ENCODE peak calls at places on chromosome X, in four cellular contexts. F, X, N and S are unnamed samples.

GRCh38 chrX:70979136-70979762 is 48.4 kb upstream of the SLC7A3 start:
- DNase-seq in F (no peak), X (no peak), N (no peak), S (peak)

GRCh38 chrX:68719181-68719903 is 71.9 kb downstream of the STARD8 start:
- DNase-seq in F (peak), X (no peak), N (no peak), S (no peak)

GRCh38 chrX:78532363-78532762 is 126.8 kb downstream of the RTL3 start:
- DNase-seq in F (no peak), X (no peak), N (no peak), S (no peak)

GRCh38 chrX:136598631-136599030 is 49.3 kb upstream of the CD40LG start:
- DNase-seq in F (no peak), X (no peak), N (no peak), S (no peak)

GRCh38 chrX:6228720-6229119 is at the start of gene NLGN4X:
- DNase-seq in F (peak), X (no peak), N (no peak), S (no peak)

GRCh38 chrX:13432376-13432775 is 112.5 kb upstream of the ATXN3L start:
- DNase-seq in F (peak), X (no peak), N (no peak), S (no peak)

GRCh38 chrX:69124108-69124507 is 41.1 kb downstream of the PJA1 start:
- DNase-seq in F (no peak), X (no peak), N (no peak), S (no peak)

GRCh38 chrX:46912098-46912672 is at the start of gene JADE3:
- DNase-seq in F (peak), X (peak), N (peak), S (peak)

GRCh38 chrX:130575831-130576404 is 174.1 kb downstream of the RBMX2 start:
- DNase-seq in F (peak), X (peak), N (no peak), S (peak)

GRCh38 chrX:14777484-14777883 is 95.4 kb downstream of the FANCB start:
- DNase-seq in F (no peak), X (no peak), N (no peak), S (no peak)

GRCh38 chrX:358651-359143 is 28.0 kb downstream of the PPP2R3B start:
- DNase-seq in F (no peak), X (no peak), N (no peak), S (no peak)

GRCh38 chrX:150688911-150689451 is 4.2 kb upstream of the MTMR1 start:
- DNase-seq in F (no peak), X (no peak), N (no peak), S (no peak)

GRCh38 chrX:39149761-39150160 is 348.5 kb downstream of the MID1IP1 start:
- DNase-seq in F (peak), X (peak), N (no peak), S (peak)

GRCh38 chrX:38192007-38192625 is 28.6 kb downstream of the SRPX start:
- DNase-seq in F (no peak), X (no peak), N (no peak), S (no peak)

GRCh38 chrX:150680974-150681373 is 12.2 kb upstream of the MTMR1 start:
- DNase-seq in F (peak), X (no peak), N (no peak), S (peak)

GRCh38 chrX:110847334-110847733 is 51.7 kb upstream of the CHRDL1 start:
- DNase-seq in F (no peak), X (no peak), N (no peak), S (peak)

GRCh38 chrX:66633541-66633940 is 5.3 kb downstream of the EDA2R start:
- DNase-seq in F (no peak), X (no peak), N (no peak), S (no peak)

GRCh38 chrX:46500054-46500453 is 45.2 kb downstream of the ZNF674 start:
- DNase-seq in F (no peak), X (no peak), N (no peak), S (no peak)

GRCh38 chrX:68894513-68895338 is 65.9 kb downstream of the EFNB1 start:
- DNase-seq in F (peak), X (peak), N (no peak), S (peak)

GRCh38 chrX:134373736-134374135 is 86.2 kb upstream of the HPRT1 start:
- DNase-seq in F (no peak), X (no peak), N (no peak), S (peak)

GRCh38 chrX:21875013-21875412 is 19.2 kb downstream of the YY2 start:
- DNase-seq in F (no peak), X (no peak), N (no peak), S (no peak)

GRCh38 chrX:20352504-20352903 is 85.8 kb upstream of the RPS6KA3 start:
- DNase-seq in F (no peak), X (no peak), N (no peak), S (no peak)

GRCh38 chrX:14505648-14506047 is 23.7 kb upstream of the GLRA2 start:
- DNase-seq in F (peak), X (no peak), N (no peak), S (no peak)

GRCh38 chrX:10582215-10582733 is 38.1 kb downstream of the MID1 start:
- DNase-seq in F (no peak), X (no peak), N (no peak), S (peak)

GRCh38 chrX:47297874-47298273 is 65.1 kb downstream of the USP11 start:
- DNase-seq in F (no peak), X (no peak), N (no peak), S (no peak)

GRCh38 chrX:51759055-51759454 is 15.8 kb downstream of the GSPT2 start:
- DNase-seq in F (no peak), X (no peak), N (no peak), S (no peak)

GRCh38 chrX:153927936-153928760 is 2.1 kb upstream of the ARHGAP4 start:
- DNase-seq in F (peak), X (peak), N (peak), S (peak)
- TF ChIP-seq POLR2A in F (peak), X (peak), N (peak), S (peak)

GRCh38 chrX:29581223-29581622 is 634.1 kb upstream of the MAGEB2 start:
- DNase-seq in F (no peak), X (no peak), N (no peak), S (no peak)

DNA sequence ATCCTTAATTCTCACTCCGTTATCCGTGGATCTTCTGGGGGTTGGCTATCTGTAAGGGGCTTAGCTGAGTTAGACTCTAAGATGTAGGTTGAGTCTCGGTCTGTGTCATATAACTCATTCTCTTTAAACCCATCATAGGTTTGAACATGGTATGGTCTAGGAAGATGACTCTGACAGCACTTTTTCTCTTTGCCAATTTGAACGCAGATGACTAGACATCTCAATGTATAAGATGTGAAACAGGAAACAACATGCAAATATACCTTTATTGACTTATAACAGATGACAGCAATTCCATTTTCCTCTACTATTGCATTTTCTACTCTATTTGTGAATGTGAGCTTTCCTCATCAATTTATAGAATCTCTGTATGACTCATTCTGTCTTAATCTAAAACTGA is 634.8 kb upstream of the MAGEB2 start:
- DNase-seq in F (no peak), X (no peak), N (no peak), S (no peak)
- TF ChIP-seq POLR2A in F (no peak), X (no peak), N (no peak), S (no peak)

GRCh38 chrX:84876876-84877275 is 126.8 kb upstream of the APOOL start:
- DNase-seq in F (no peak), X (no peak), N (no peak), S (no peak)
- TF ChIP-seq POLR2A in F (no peak), X (no peak), N (no peak), S (no peak)

GRCh38 chrX:53441531-53442321 is 7.6 kb upstream of the HSD17B10 start:
- DNase-seq in F (peak), X (peak), N (peak), S (peak)
- TF ChIP-seq POLR2A in F (no peak), X (peak), N (no peak), S (peak)

GRCh38 chrX:118975831-118976598 is 1.6 kb downstream of the LONRF3 start:
- DNase-seq in F (peak), X (peak), N (no peak), S (peak)
- TF ChIP-seq POLR2A in F (peak), X (peak), N (no peak), S (no peak)

DNA sequence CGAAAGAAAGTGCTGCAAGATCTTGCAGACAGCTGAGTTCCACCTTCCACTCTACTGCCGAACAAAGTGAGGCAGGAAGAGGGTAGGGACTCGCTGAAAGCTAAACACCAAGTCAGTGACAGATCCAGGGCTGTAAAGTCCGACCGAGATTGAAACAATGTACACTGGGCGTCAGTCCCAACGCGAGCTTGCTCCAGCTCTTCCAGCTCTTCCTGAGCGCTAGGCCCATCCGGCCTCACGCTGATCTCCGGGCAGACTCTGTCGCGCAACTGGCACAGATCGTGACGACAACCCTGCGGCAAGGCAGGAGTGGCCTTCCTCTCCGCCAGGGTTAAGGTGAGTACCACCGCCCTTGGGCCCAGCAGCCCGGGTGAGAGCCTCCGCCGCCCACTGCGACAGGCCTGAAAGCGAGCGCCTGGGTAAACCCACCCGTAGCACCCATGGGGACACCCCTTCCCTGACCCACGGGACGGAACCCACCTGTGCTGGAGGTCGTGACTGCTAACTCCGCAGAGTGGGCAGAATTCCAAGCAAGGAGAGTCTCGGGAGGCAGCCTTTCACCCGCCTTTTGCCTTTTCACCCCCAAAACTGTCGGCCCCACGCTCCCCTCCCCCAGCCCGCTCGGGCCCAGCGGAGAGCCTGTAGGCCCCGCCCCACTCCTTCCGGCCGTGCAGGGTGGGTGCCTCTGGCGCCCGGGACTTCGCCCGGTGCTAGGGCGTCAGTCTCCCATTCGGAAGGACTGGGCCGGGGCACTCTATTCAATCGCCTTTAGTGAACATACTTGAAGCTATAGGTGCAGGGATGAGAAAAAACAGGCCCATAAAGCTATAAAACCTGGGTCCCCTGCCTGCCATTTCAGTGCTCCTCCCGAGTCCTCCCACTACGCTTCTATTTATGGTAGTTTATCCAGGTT is at the start of gene TMLHE:
- DNase-seq in F (peak), X (peak), N (peak), S (peak)
- TF ChIP-seq POLR2A in F (no peak), X (peak), N (no peak), S (peak)

GRCh38 chrX:23667239-23668177 is at the start of gene PRDX4:
- DNase-seq in F (peak), X (peak), N (peak), S (peak)
- TF ChIP-seq POLR2A in F (peak), X (peak), N (peak), S (peak)

DNA sequence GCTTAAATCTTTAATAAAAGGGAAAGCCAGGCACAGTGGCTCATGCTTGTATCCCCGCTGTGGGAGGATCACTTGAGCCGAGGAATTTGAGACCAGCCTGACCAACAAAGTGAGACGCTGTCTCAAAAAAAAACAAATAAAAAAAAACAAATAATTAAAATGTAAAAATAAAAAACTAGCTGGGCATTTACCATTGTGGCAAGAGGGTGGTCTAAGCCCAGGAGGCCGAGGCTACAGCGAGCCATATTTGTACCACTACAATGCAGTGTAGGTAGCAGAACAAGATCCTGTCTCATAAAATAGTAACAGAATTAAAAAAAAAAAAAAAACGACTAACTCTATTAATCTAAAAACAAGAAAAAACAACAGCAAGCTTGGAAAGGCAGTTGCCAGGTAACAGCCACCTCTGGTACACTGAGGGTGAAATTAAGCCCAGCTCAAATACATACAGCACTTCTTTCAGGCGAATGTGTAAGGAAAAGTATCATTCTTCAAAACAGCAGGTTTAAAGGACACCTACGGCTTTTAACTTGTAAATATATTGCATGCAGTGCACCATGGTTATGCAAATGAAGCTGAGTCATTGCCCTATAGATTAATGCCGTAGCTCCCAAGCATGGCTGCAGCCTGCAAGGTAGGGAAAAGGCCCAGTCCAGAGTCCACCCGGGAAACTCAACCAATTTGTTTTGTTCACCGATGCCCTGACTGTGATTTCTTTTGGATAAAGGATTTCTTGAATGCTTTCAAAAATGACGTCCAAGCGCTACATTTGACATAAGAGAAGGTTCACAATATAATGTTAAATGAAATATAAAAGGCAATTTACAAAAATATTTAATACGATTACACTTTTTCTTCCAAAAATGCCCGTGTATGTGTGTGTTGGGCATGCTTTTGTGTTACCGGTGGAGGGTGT is 14.5 kb upstream of the TXLNG start:
- DNase-seq in F (no peak), X (no peak), N (no peak), S (peak)
- TF ChIP-seq POLR2A in F (no peak), X (no peak), N (peak), S (peak)

DNA sequence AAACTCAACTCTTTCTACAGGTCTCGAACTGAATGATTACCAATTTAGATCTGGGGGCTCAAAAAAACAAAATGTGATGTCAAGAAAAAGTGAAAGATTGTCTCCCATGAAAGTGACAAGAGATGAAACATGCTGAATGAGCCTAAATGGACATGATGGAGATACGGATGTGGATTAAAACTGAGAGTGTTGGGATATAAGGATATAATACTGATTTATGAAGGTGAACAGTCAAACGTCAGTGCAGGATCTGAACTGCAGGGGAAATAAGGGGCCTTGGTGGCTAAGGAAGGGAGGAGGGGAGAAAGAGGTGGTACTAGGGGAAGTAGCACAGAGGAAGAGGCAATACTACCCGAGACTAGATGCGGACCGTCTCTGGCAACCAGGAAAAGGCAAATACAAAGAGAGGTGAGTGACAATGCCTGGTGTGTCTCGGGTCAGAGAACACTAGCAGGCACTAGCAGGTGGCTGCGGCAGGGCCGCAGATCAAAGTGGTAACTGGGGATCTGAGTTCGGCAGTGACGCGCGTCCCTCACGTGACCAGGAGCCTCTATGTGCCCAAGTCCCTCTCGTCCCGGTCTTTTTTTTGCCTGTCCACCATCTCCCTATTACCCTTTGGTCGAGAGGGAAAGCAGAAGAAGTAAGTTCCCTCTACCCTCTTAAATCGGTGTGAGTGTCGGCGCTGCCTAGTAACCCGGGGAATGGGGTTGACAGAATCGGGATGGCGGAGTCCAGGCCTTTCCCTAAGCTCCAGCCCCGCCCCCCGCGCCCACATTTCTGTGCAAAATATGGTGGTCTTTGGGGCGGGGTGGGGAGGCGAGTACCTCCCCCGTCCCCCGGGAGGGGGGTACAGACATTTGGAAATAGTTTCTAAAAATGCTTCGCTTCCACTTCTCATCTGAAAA is at the start of gene TCEAL1:
- DNase-seq in F (peak), X (peak), N (no peak), S (peak)
- TF ChIP-seq POLR2A in F (peak), X (no peak), N (peak), S (no peak)

GRCh38 chrX:44874481-44875184 is 1.6 kb downstream of the KDM6A start:
- DNase-seq in F (peak), X (no peak), N (no peak), S (peak)

GRCh38 chrX:44872319-44872816 is 620 bp upstream of the KDM6A start:
- DNase-seq in F (peak), X (no peak), N (no peak), S (peak)

GRCh38 chrX:44873415-44874270 is 655 bp downstream of the KDM6A start:
- DNase-seq in F (peak), X (peak), N (no peak), S (peak)

GRCh38 chrX:44871114-44871645 is 1.8 kb upstream of the KDM6A start:
- DNase-seq in F (peak), X (peak), N (no peak), S (peak)

GRCh38 chrX:44872817-44873414 is at the start of gene KDM6A:
- DNase-seq in F (peak), X (peak), N (peak), S (peak)
- TF ChIP-seq POLR2A in F (peak), X (peak), N (no peak), S (peak)